ENCODE peak calls at places on chromosomes 2 and 18, in nine cellular contexts. One of them, this sample, is unnamed. For H3K4me1 and H3K36me3, the result is how much of the 10 kb centered on the place peaks cover.

GRCh38 chr18:57078614-57079013 is 68.3 kb upstream of the BOD1L2 start:
- DNase-seq in SJSA1: no peak
- DNase-seq in cardiac muscle cell: no peak
- DNase-seq in CD8-positive, alpha-beta memory T cell: no peak
- DNase-seq in GM23248: no peak
- DNase-seq in body of pancreas: no peak
- DNase-seq in ascending aorta: no peak
- DNase-seq in endodermal cell: peak
- DNase-seq in adrenal gland: no peak
- DNase-seq in this sample: no peak

GRCh38 chr18:10927980-10928605 is 221.3 kb downstream of the PIEZO2 start:
- DNase-seq in SJSA1: no peak
- DNase-seq in cardiac muscle cell: no peak
- DNase-seq in CD8-positive, alpha-beta memory T cell: no peak
- DNase-seq in GM23248: peak
- DNase-seq in body of pancreas: no peak
- DNase-seq in ascending aorta: no peak
- DNase-seq in endodermal cell: no peak
- DNase-seq in adrenal gland: no peak
- DNase-seq in this sample: no peak

GRCh38 chr2:21198637-21199036 is 74.9 kb downstream of the TDRD15 start:
- DNase-seq in SJSA1: no peak
- DNase-seq in cardiac muscle cell: no peak
- DNase-seq in CD8-positive, alpha-beta memory T cell: no peak
- DNase-seq in GM23248: no peak
- DNase-seq in body of pancreas: no peak
- DNase-seq in ascending aorta: no peak
- DNase-seq in endodermal cell: no peak
- DNase-seq in adrenal gland: no peak
- DNase-seq in this sample: no peak

GRCh38 chr2:86480105-86480504 is 38.9 kb downstream of the KDM3A start:
- DNase-seq in SJSA1: no peak
- DNase-seq in cardiac muscle cell: no peak
- DNase-seq in CD8-positive, alpha-beta memory T cell: no peak
- DNase-seq in GM23248: peak
- DNase-seq in body of pancreas: peak
- DNase-seq in ascending aorta: no peak
- DNase-seq in endodermal cell: no peak
- DNase-seq in adrenal gland: peak
- DNase-seq in this sample: no peak

GRCh38 chr2:207782238-207783030 is 12.7 kb upstream of the FZD5 start:
- DNase-seq in SJSA1: no peak
- DNase-seq in cardiac muscle cell: no peak
- DNase-seq in CD8-positive, alpha-beta memory T cell: no peak
- DNase-seq in GM23248: no peak
- DNase-seq in body of pancreas: peak
- DNase-seq in ascending aorta: no peak
- DNase-seq in endodermal cell: no peak
- DNase-seq in adrenal gland: no peak
- DNase-seq in this sample: no peak

GRCh38 chr2:162917626-162918025 is 79.1 kb upstream of the KCNH7 start:
- DNase-seq in SJSA1: no peak
- DNase-seq in cardiac muscle cell: no peak
- DNase-seq in CD8-positive, alpha-beta memory T cell: no peak
- DNase-seq in GM23248: no peak
- DNase-seq in body of pancreas: no peak
- DNase-seq in ascending aorta: no peak
- DNase-seq in endodermal cell: no peak
- DNase-seq in adrenal gland: no peak
- DNase-seq in this sample: no peak

GRCh38 chr2:217440000-217440399 is 562.8 kb downstream of the TNS1 start:
- DNase-seq in SJSA1: no peak
- DNase-seq in cardiac muscle cell: no peak
- DNase-seq in CD8-positive, alpha-beta memory T cell: no peak
- DNase-seq in GM23248: peak
- DNase-seq in body of pancreas: no peak
- DNase-seq in ascending aorta: no peak
- DNase-seq in endodermal cell: no peak
- DNase-seq in adrenal gland: no peak
- DNase-seq in this sample: peak

GRCh38 chr2:2573658-2574293 is 242.7 kb upstream of the MYT1L start:
- DNase-seq in SJSA1: no peak
- DNase-seq in cardiac muscle cell: no peak
- DNase-seq in CD8-positive, alpha-beta memory T cell: no peak
- DNase-seq in GM23248: peak
- DNase-seq in body of pancreas: no peak
- DNase-seq in ascending aorta: no peak
- DNase-seq in endodermal cell: peak
- DNase-seq in adrenal gland: no peak
- DNase-seq in this sample: no peak

GRCh38 chr18:38262666-38263065 is 697.1 kb upstream of the CELF4 start:
- DNase-seq in SJSA1: no peak
- DNase-seq in cardiac muscle cell: no peak
- DNase-seq in CD8-positive, alpha-beta memory T cell: no peak
- DNase-seq in GM23248: no peak
- DNase-seq in body of pancreas: no peak
- DNase-seq in ascending aorta: no peak
- DNase-seq in endodermal cell: no peak
- DNase-seq in adrenal gland: no peak
- DNase-seq in this sample: no peak

GRCh38 chr2:203527719-203528118 is 7.4 kb downstream of the RAPH1 start:
- DNase-seq in SJSA1: no peak
- DNase-seq in cardiac muscle cell: no peak
- DNase-seq in CD8-positive, alpha-beta memory T cell: no peak
- DNase-seq in GM23248: no peak
- DNase-seq in body of pancreas: no peak
- DNase-seq in ascending aorta: no peak
- DNase-seq in endodermal cell: no peak
- DNase-seq in adrenal gland: no peak
- DNase-seq in this sample: no peak

GRCh38 chr2:45256867-45257641 is 247.8 kb upstream of the SIX2 start:
- DNase-seq in SJSA1: peak
- DNase-seq in cardiac muscle cell: no peak
- DNase-seq in CD8-positive, alpha-beta memory T cell: no peak
- DNase-seq in GM23248: no peak
- DNase-seq in body of pancreas: peak
- DNase-seq in ascending aorta: no peak
- DNase-seq in endodermal cell: peak
- DNase-seq in adrenal gland: no peak
- DNase-seq in this sample: no peak

GRCh38 chr18:59085797-59086196 is 53.9 kb upstream of the SEC11C start:
- DNase-seq in SJSA1: no peak
- DNase-seq in cardiac muscle cell: no peak
- DNase-seq in CD8-positive, alpha-beta memory T cell: no peak
- DNase-seq in GM23248: peak
- DNase-seq in body of pancreas: no peak
- DNase-seq in ascending aorta: no peak
- DNase-seq in endodermal cell: no peak
- DNase-seq in adrenal gland: no peak
- DNase-seq in this sample: peak

GRCh38 chr2:235005603-235006259 is 53.9 kb downstream of the SH3BP4 start:
- DNase-seq in SJSA1: no peak
- DNase-seq in cardiac muscle cell: peak
- DNase-seq in CD8-positive, alpha-beta memory T cell: no peak
- DNase-seq in GM23248: peak
- DNase-seq in body of pancreas: peak
- DNase-seq in ascending aorta: peak
- DNase-seq in endodermal cell: peak
- DNase-seq in adrenal gland: no peak
- DNase-seq in this sample: peak

GRCh38 chr18:36349552-36349951 is 52.0 kb downstream of the FHOD3 start:
- DNase-seq in SJSA1: no peak
- DNase-seq in cardiac muscle cell: no peak
- DNase-seq in CD8-positive, alpha-beta memory T cell: no peak
- DNase-seq in GM23248: peak
- DNase-seq in body of pancreas: peak
- DNase-seq in ascending aorta: no peak
- DNase-seq in endodermal cell: no peak
- DNase-seq in adrenal gland: no peak
- DNase-seq in this sample: no peak

GRCh38 chr2:224532931-224533330 is 52.2 kb downstream of the CUL3 start:
- DNase-seq in SJSA1: no peak
- DNase-seq in cardiac muscle cell: no peak
- DNase-seq in CD8-positive, alpha-beta memory T cell: no peak
- DNase-seq in GM23248: no peak
- DNase-seq in body of pancreas: no peak
- DNase-seq in ascending aorta: no peak
- DNase-seq in endodermal cell: no peak
- DNase-seq in adrenal gland: no peak
- DNase-seq in this sample: no peak

GRCh38 chr2:204315236-204315662 is 230.0 kb upstream of the PARD3B start:
- DNase-seq in SJSA1: no peak
- DNase-seq in cardiac muscle cell: no peak
- DNase-seq in CD8-positive, alpha-beta memory T cell: no peak
- DNase-seq in GM23248: peak
- DNase-seq in body of pancreas: peak
- DNase-seq in ascending aorta: no peak
- DNase-seq in endodermal cell: no peak
- DNase-seq in adrenal gland: peak
- DNase-seq in this sample: no peak

GRCh38 chr2:96895032-96895708 is 25.3 kb upstream of the SEMA4C start:
- DNase-seq in SJSA1: no peak
- DNase-seq in cardiac muscle cell: no peak
- DNase-seq in CD8-positive, alpha-beta memory T cell: no peak
- DNase-seq in GM23248: no peak
- DNase-seq in body of pancreas: no peak
- DNase-seq in ascending aorta: no peak
- DNase-seq in endodermal cell: no peak
- DNase-seq in adrenal gland: no peak
- DNase-seq in this sample: no peak

GRCh38 chr2:190119257-190119656 is 56.7 kb upstream of the MSTN start:
- DNase-seq in SJSA1: no peak
- DNase-seq in cardiac muscle cell: peak
- DNase-seq in CD8-positive, alpha-beta memory T cell: peak
- DNase-seq in GM23248: peak
- DNase-seq in body of pancreas: peak
- DNase-seq in ascending aorta: no peak
- DNase-seq in endodermal cell: peak
- DNase-seq in adrenal gland: peak
- DNase-seq in this sample: no peak

GRCh38 chr2:208266641-208267335 is 733 bp downstream of the PIKFYVE start:
- DNase-seq in SJSA1: no peak
- DNase-seq in cardiac muscle cell: no peak
- DNase-seq in CD8-positive, alpha-beta memory T cell: no peak
- DNase-seq in GM23248: peak
- DNase-seq in body of pancreas: no peak
- DNase-seq in ascending aorta: no peak
- DNase-seq in endodermal cell: no peak
- DNase-seq in adrenal gland: no peak
- DNase-seq in this sample: no peak

GRCh38 chr18:73975266-73975665 is 172.4 kb downstream of the FBXO15 start:
- DNase-seq in SJSA1: no peak
- DNase-seq in cardiac muscle cell: no peak
- DNase-seq in CD8-positive, alpha-beta memory T cell: no peak
- DNase-seq in GM23248: no peak
- DNase-seq in body of pancreas: no peak
- DNase-seq in ascending aorta: no peak
- DNase-seq in endodermal cell: no peak
- DNase-seq in adrenal gland: no peak
- DNase-seq in this sample: no peak

GRCh38 chr2:109410021-109410815 is 203.5 kb downstream of the SEPTIN10 start:
- DNase-seq in SJSA1: no peak
- DNase-seq in cardiac muscle cell: peak
- DNase-seq in CD8-positive, alpha-beta memory T cell: no peak
- DNase-seq in GM23248: peak
- DNase-seq in body of pancreas: peak
- DNase-seq in ascending aorta: no peak
- DNase-seq in endodermal cell: no peak
- DNase-seq in adrenal gland: no peak
- DNase-seq in this sample: no peak
- H3K4me1 ChIP-seq in SJSA1: under half
- H3K4me1 ChIP-seq in cardiac muscle cell: under half
- H3K4me1 ChIP-seq in CD8-positive, alpha-beta memory T cell: under half
- H3K4me1 ChIP-seq in GM23248: under half
- H3K4me1 ChIP-seq in body of pancreas: under half
- H3K4me1 ChIP-seq in ascending aorta: under half
- H3K4me1 ChIP-seq in endodermal cell: under half
- H3K4me1 ChIP-seq in adrenal gland: under half
- H3K4me1 ChIP-seq in this sample: under half

DNA sequence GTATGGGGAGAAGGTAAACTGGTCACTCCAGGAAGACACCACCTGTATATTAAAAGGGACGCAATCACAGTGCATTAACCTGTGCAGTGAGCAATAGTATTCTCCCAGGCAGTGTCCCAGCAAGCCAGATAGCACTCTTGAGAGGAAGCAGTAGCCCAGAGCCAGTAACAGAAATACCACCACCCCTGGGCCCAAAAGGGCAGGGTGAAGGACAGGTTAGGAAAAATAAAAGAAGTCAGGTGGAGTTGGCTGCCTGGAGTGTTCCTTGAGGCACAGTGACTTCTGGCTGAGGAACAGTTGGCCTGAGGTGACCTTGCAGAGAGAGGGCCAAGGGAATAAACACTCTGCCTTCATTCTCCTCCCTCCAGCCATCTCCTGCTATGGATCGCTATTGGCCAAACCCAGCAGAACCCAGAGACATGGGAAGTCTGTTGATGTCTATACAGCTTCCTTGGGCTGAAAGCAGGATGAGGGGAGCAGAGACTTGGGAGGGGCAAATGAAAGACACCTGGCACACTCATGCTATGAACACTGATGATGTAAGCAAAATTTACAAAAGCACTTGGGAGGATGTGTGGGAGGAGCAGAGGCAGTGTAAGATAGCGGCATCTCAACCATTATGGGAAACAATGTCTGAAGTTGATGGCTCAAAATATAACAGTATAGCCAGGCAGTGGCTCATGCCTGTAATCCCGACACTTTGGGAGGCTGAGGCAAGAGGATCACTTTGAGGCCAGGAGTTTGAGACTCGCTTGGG is 7.5 kb downstream of the C18orf32 start:
- DNase-seq in SJSA1: no peak
- DNase-seq in cardiac muscle cell: no peak
- DNase-seq in CD8-positive, alpha-beta memory T cell: no peak
- DNase-seq in GM23248: no peak
- DNase-seq in body of pancreas: no peak
- DNase-seq in ascending aorta: no peak
- DNase-seq in endodermal cell: no peak
- DNase-seq in adrenal gland: no peak
- DNase-seq in this sample: no peak
- H3K36me3 ChIP-seq in SJSA1: under half
- H3K36me3 ChIP-seq in cardiac muscle cell: under half
- H3K36me3 ChIP-seq in CD8-positive, alpha-beta memory T cell: under half
- H3K36me3 ChIP-seq in GM23248: under half
- H3K36me3 ChIP-seq in body of pancreas: under half
- H3K36me3 ChIP-seq in ascending aorta: under half
- H3K36me3 ChIP-seq in endodermal cell: under half
- H3K36me3 ChIP-seq in adrenal gland: under half
- H3K36me3 ChIP-seq in this sample: under half

GRCh38 chr2:46311651-46312223 is 14.5 kb downstream of the EPAS1 start:
- DNase-seq in SJSA1: no peak
- DNase-seq in cardiac muscle cell: no peak
- DNase-seq in CD8-positive, alpha-beta memory T cell: no peak
- DNase-seq in GM23248: peak
- DNase-seq in body of pancreas: peak
- DNase-seq in ascending aorta: no peak
- DNase-seq in endodermal cell: no peak
- DNase-seq in adrenal gland: no peak
- DNase-seq in this sample: no peak
- H3K4me1 ChIP-seq in SJSA1: under half
- H3K4me1 ChIP-seq in cardiac muscle cell: under half
- H3K4me1 ChIP-seq in CD8-positive, alpha-beta memory T cell: under half
- H3K4me1 ChIP-seq in GM23248: half or more
- H3K4me1 ChIP-seq in body of pancreas: half or more
- H3K4me1 ChIP-seq in ascending aorta: half or more
- H3K4me1 ChIP-seq in endodermal cell: under half
- H3K4me1 ChIP-seq in adrenal gland: half or more
- H3K4me1 ChIP-seq in this sample: half or more

GRCh38 chr2:112065486-112065885 is 10.4 kb downstream of the TMEM87B start:
- DNase-seq in SJSA1: no peak
- DNase-seq in cardiac muscle cell: no peak
- DNase-seq in CD8-positive, alpha-beta memory T cell: no peak
- DNase-seq in GM23248: no peak
- DNase-seq in body of pancreas: no peak
- DNase-seq in ascending aorta: no peak
- DNase-seq in endodermal cell: no peak
- DNase-seq in adrenal gland: no peak
- DNase-seq in this sample: no peak
- H3K36me3 ChIP-seq in SJSA1: half or more
- H3K36me3 ChIP-seq in cardiac muscle cell: under half
- H3K36me3 ChIP-seq in CD8-positive, alpha-beta memory T cell: under half
- H3K36me3 ChIP-seq in GM23248: half or more
- H3K36me3 ChIP-seq in body of pancreas: under half
- H3K36me3 ChIP-seq in ascending aorta: half or more
- H3K36me3 ChIP-seq in endodermal cell: half or more
- H3K36me3 ChIP-seq in adrenal gland: half or more
- H3K36me3 ChIP-seq in this sample: half or more

This sample was measured in adipocyte.